ENCODE peak calls at places on chromosomes 13 and 19, in five cellular contexts. W is tibial artery, Z is glutamatergic neuron, D is GM23338, O is WTC11. Y is an unnamed sample.

GRCh38 chr13:46165485-46166220 is 16.3 kb downstream of the LCP1 start:
- DNase-seq in W (no peak), Z (no peak), D (no peak), O (no peak), Y (no peak)

GRCh38 chr19:6524326-6524725 is 6.5 kb upstream of the TNFSF9 start:
- DNase-seq in W (no peak), Z (no peak), D (no peak), O (no peak), Y (no peak)

GRCh38 chr19:41837981-41838708 is 6.3 kb downstream of the LYPD4 start:
- DNase-seq in W (no peak), Z (no peak), D (no peak), O (no peak), Y (no peak)

GRCh38 chr13:112185466-112185865 is 118.5 kb downstream of the SOX1 start:
- DNase-seq in W (no peak), Z (no peak), D (no peak), O (no peak), Y (no peak)

GRCh38 chr13:49370390-49370789 is 73.5 kb downstream of the CAB39L start:
- DNase-seq in W (no peak), Z (no peak), D (no peak), O (no peak), Y (peak)

GRCh38 chr13:49444517-49445395 is 682 bp downstream of the SETDB2 start:
- DNase-seq in W (peak), Z (no peak), D (peak), O (no peak), Y (peak)

GRCh38 chr13:30718661-30719520 is 16.5 kb upstream of the ALOX5AP start:
- DNase-seq in W (no peak), Z (no peak), D (no peak), O (no peak), Y (no peak)

GRCh38 chr13:64709079-64709478 is 2521.1 kb downstream of the PCDH9 start:
- DNase-seq in W (no peak), Z (peak), D (no peak), O (no peak), Y (peak)

GRCh38 chr13:101989798-101990350 is 412.0 kb downstream of the FGF14 start:
- DNase-seq in W (no peak), Z (no peak), D (no peak), O (no peak), Y (no peak)

GRCh38 chr13:35984776-35985453 is 146.3 kb downstream of the DCLK1 start:
- DNase-seq in W (no peak), Z (peak), D (peak), O (peak), Y (peak)

GRCh38 chr19:37855098-37855497 is 51.3 kb downstream of the WDR87 start:
- DNase-seq in W (no peak), Z (no peak), D (peak), O (no peak), Y (no peak)

GRCh38 chr19:36141039-36141914 is 1.4 kb downstream of the CAPNS1 start:
- DNase-seq in W (peak), Z (peak), D (peak), O (peak), Y (peak)

GRCh38 chr13:51050021-51050886 is 60.8 kb downstream of the C13orf42 start:
- DNase-seq in W (no peak), Z (no peak), D (no peak), O (no peak), Y (no peak)

GRCh38 chr19:2523630-2524311 is 47.8 kb downstream of the GADD45B start:
- DNase-seq in W (no peak), Z (no peak), D (peak), O (no peak), Y (peak)

GRCh38 chr19:47723573-47723923 is 10.3 kb downstream of the EHD2 start:
- DNase-seq in W (peak), Z (no peak), D (no peak), O (no peak), Y (no peak)

GRCh38 chr13:110062077-110062776 is 244.7 kb downstream of the COL4A1 start:
- DNase-seq in W (no peak), Z (no peak), D (no peak), O (no peak), Y (no peak)

GRCh38 chr13:44899967-44900366 is 89.3 kb downstream of the NUFIP1 start:
- DNase-seq in W (no peak), Z (no peak), D (no peak), O (no peak), Y (no peak)

GRCh38 chr19:6423499-6424189 is 967 bp downstream of the KHSRP start:
- DNase-seq in W (no peak), Z (peak), D (peak), O (peak), Y (peak)

GRCh38 chr19:35720648-35721047 is 2.8 kb downstream of the KMT2B start:
- DNase-seq in W (no peak), Z (no peak), D (no peak), O (no peak), Y (no peak)

GRCh38 chr13:86856996-86857395 is 814.2 kb upstream of the SLITRK5 start:
- DNase-seq in W (no peak), Z (no peak), D (peak), O (no peak), Y (no peak)

GRCh38 chr19:50415661-50416033 is 3.1 kb upstream of the SPIB start:
- DNase-seq in W (no peak), Z (no peak), D (peak), O (no peak), Y (no peak)

GRCh38 chr13:21175656-21176194 is 627 bp downstream of the SKA3 start:
- DNase-seq in W (no peak), Z (no peak), D (no peak), O (no peak), Y (no peak)

GRCh38 chr13:35767256-35767981 is 290.9 kb upstream of the MAB21L1 start:
- DNase-seq in W (no peak), Z (peak), D (no peak), O (no peak), Y (no peak)

GRCh38 chr13:102394158-102395053 is 7.4 kb downstream of the FGF14 start:
- DNase-seq in W (peak), Z (peak), D (peak), O (peak), Y (peak)

GRCh38 chr19:30587869-30588268 is 215.7 kb downstream of the ZNF536 start:
- DNase-seq in W (no peak), Z (peak), D (no peak), O (no peak), Y (no peak)

GRCh38 chr19:6613711-6614110 is 22.8 kb upstream of the CD70 start:
- DNase-seq in W (no peak), Z (no peak), D (no peak), O (no peak), Y (no peak)

GRCh38 chr13:98457053-98457452 is 119.9 kb downstream of the STK24 start:
- DNase-seq in W (no peak), Z (no peak), D (no peak), O (no peak), Y (no peak)

GRCh38 chr13:112837371-112838037 is 131.5 kb upstream of the MCF2L start:
- DNase-seq in W (no peak), Z (no peak), D (no peak), O (no peak), Y (no peak)

GRCh38 chr13:106374631-106375030 is 160.8 kb downstream of the EFNB2 start:
- DNase-seq in W (no peak), Z (no peak), D (no peak), O (no peak), Y (no peak)

GRCh38 chr13:106377341-106377740 is 158.1 kb downstream of the EFNB2 start:
- DNase-seq in W (no peak), Z (no peak), D (no peak), O (no peak), Y (no peak)

GRCh38 chr13:106378263-106378662 is 157.2 kb downstream of the EFNB2 start:
- DNase-seq in W (no peak), Z (no peak), D (no peak), O (no peak), Y (no peak)

GRCh38 chr13:106375085-106375484 is 160.4 kb downstream of the EFNB2 start:
- DNase-seq in W (no peak), Z (no peak), D (no peak), O (no peak), Y (no peak)

DNA sequence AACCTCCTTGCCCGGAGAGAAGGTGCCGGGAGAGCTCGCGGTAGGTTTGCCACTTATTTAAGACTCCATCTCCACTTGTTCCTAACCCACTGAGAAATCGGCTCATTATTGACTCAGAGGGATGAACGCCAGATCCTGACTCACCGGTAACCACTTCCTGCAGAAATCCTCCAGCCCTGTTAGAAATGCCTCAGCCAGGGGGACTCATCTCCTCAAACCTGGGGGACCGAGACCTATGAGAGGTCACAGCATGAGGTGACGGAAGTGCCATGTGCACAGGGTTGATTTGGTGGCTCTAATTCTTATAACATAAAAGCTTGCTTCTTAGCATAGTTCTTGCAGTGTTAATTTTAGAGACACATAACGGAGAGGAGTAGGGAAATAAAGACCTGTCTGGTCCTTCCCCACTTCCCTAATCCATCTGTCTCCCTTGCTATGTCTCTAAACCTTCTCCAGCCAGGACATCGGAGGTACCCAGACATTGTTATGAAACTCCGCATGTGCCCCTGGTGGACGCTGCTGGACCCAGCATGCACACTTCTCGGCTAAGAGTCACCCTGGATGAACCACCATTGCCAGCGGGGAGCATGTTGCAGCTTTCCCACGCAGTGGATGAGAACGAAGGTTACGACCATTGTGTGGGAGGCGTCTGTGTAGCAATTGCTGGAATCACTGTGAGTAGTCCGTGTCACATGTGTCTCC is 158.9 kb downstream of the EFNB2 start:
- DNase-seq in W (no peak), Z (no peak), D (peak), O (no peak), Y (no peak)
- TF ChIP-seq CTCF in W (no peak), Z (peak), D (peak), O (no peak), Y (peak)

DNA sequence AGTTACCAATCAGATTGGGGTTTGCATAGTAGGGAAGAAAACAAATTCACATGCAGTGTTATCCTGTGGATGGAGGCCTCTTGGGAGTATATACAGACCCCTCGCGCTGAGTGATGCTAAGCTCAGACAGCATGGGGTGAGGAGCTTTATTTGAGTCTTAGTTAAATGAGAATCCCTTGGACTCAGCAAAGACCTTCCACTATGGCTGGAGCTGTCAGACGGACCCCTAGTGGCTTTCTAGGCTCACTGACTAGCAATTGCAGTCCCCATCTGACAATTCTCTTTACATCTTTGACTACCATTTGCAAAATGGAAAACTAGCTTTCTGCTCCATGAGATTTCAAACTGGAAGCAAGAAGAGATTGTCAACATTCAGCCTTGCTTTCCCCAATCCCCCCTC is 90.4 kb downstream of the STOML3 start:
- DNase-seq in W (no peak), Z (peak), D (peak), O (peak), Y (peak)
- TF ChIP-seq CTCF in W (no peak), Z (no peak), D (peak), O (no peak), Y (peak)

DNA sequence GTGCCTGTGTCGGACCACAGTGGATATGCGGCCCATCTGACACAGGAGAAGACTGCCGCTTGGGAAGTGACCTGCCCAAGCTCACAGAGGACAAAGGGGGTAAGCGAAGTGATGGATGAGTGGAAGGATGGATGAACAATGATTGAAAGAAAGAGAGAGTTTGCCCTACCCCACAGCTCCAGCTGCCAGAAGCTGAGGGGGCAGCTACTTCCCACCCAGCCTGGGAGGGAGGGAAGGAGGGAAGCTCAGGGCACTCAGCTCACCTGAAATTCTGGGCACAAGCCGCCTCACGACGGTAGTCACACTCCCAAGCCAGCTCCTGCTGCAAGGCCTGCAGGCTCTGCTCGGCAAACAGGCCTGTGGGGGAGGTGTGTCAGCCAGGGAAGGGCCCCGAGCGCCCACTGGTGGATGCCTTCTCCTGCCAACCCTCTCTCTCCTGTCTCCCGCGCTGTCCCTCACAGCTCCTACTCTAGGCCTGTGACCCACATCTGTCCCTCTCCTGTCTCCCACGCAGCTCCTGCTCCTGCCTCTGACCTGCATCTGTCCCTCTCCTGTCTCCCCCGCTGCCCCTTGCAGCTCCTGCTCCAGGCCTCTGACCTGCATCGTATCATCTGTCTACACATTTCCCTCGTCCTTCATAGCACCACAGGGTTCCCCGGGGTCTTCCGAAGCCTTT is 12.0 kb upstream of the NUMBL start:
- DNase-seq in W (no peak), Z (peak), D (peak), O (peak), Y (peak)
- TF ChIP-seq CTCF in W (no peak), Z (peak), D (peak), O (peak), Y (peak)

GRCh38 chr13:60051754-60052153 is 112.0 kb downstream of the DIAPH3 start:
- DNase-seq in W (no peak), Z (no peak), D (no peak), O (no peak), Y (no peak)

GRCh38 chr13:60043262-60043661 is 120.5 kb downstream of the DIAPH3 start:
- DNase-seq in W (no peak), Z (no peak), D (no peak), O (no peak), Y (no peak)

GRCh38 chr13:60044321-60044720 is 119.4 kb downstream of the DIAPH3 start:
- DNase-seq in W (no peak), Z (no peak), D (no peak), O (no peak), Y (no peak)

GRCh38 chr13:60047943-60048342 is 115.8 kb downstream of the DIAPH3 start:
- DNase-seq in W (no peak), Z (no peak), D (peak), O (no peak), Y (peak)
- TF ChIP-seq CTCF in W (no peak), Z (no peak), D (no peak), O (no peak), Y (no peak)

GRCh38 chr13:37138169-37138568 is 32.7 kb upstream of the CSNK1A1L start:
- DNase-seq in W (no peak), Z (no peak), D (peak), O (peak), Y (no peak)
- TF ChIP-seq CTCF in W (no peak), Z (no peak), D (peak), O (no peak), Y (peak)

GRCh38 chr13:40770609-40770933 is 419 bp downstream of the MRPS31 start:
- DNase-seq in W (no peak), Z (no peak), D (no peak), O (no peak), Y (no peak)
- TF ChIP-seq CTCF in W (no peak), Z (no peak), D (no peak), O (no peak), Y (no peak)

GRCh38 chr19:18202759-18203407 is 959 bp downstream of the RAB3A start:
- DNase-seq in W (no peak), Z (peak), D (peak), O (peak), Y (peak)
- TF ChIP-seq CTCF in W (peak), Z (no peak), D (peak), O (no peak), Y (peak)

GRCh38 chr19:46489445-46490272 is 6.0 kb downstream of the PNMA8B start:
- DNase-seq in W (peak), Z (peak), D (peak), O (peak), Y (peak)
- TF ChIP-seq CTCF in W (peak), Z (peak), D (peak), O (no peak), Y (peak)

DNA sequence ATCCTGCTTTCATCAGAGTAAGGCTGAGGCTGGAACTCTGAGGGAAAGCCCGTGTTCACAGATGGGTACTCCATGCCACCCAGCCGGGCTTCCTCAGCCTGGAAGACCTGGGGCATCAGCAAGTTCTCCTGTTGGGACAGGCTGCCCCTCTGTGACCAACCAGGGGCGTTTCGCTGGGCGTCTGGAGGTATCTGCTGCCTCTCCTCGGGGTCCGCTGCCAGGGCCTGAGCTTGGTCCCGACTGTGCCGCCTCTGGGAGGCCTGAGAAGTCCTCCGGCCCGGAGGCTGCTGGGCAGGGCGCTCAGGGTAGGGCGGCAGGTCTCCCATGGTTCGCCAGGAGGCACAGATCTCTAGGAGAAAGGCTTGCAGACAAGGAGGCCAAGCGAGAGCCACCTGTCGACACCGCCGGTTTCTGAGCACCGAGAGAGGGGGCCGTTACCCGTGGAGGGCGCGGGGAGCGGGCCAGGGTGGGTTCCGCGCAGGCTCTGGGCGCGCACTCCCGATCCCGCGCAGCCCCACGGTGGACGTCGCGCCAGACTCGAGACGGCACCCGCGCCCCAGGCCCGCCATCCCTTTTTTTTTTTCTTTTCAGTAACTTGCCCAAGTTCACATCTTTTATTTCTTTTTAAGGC is at the start of gene RSPH6A:
- DNase-seq in W (no peak), Z (peak), D (peak), O (peak), Y (peak)
- TF ChIP-seq CTCF in W (no peak), Z (no peak), D (no peak), O (no peak), Y (no peak)

Y was measured in neural progenitor cell.